ENCODE peak calls at places on chromosomes 1 and 21, in six cellular contexts. B, N, J, H, K and Z are unnamed samples.
A peak's percentile ranks its signal among the peaks of the same experiment; 100 is the strongest.

GRCh38 chr21:28133116-28133515 is 859.6 kb downstream of the LTN1 start:
- DNase-seq in B (no peak), N (no peak), J (no peak), H (no peak), K (no peak), Z (no peak)

GRCh38 chr1:65001238-65001792 is 35.0 kb upstream of the JAK1 start:
- DNase-seq in B (peak; percentile 56), N (no peak), J (peak; percentile 64), H (no peak), K (peak; percentile 83), Z (no peak)

GRCh38 chr21:39531777-39532333 is 80.1 kb downstream of the SH3BGR start:
- DNase-seq in B (no peak), N (no peak), J (no peak), H (no peak), K (no peak), Z (no peak)

GRCh38 chr1:43954036-43954435 is 7.3 kb downstream of the IPO13 start:
- DNase-seq in B (no peak), N (no peak), J (no peak), H (no peak), K (no peak), Z (no peak)

GRCh38 chr1:21139601-21140000 is 37.1 kb downstream of the EIF4G3 start:
- DNase-seq in B (no peak), N (peak; percentile 18), J (no peak), H (no peak), K (peak; percentile 56), Z (no peak)

GRCh38 chr1:82177190-82177589 is 376.5 kb downstream of the ADGRL2 start:
- DNase-seq in B (no peak), N (no peak), J (no peak), H (no peak), K (no peak), Z (no peak)

GRCh38 chr1:151196292-151196800 is 2.0 kb upstream of the PIP5K1A start:
- DNase-seq in B (peak; percentile 25), N (peak; percentile 92), J (peak; percentile 20), H (peak; percentile 85), K (peak; percentile 20), Z (peak; percentile 80)

GRCh38 chr1:13863701-13864100 is 163.7 kb downstream of the PRDM2 start:
- DNase-seq in B (no peak), N (no peak), J (no peak), H (no peak), K (no peak), Z (no peak)

GRCh38 chr1:187157552-187157951 is 328.8 kb downstream of the PLA2G4A start:
- DNase-seq in B (no peak), N (no peak), J (no peak), H (no peak), K (no peak), Z (peak; percentile 27)

GRCh38 chr1:15066191-15066590 is 87.4 kb upstream of the TMEM51 start:
- DNase-seq in B (no peak), N (no peak), J (no peak), H (no peak), K (no peak), Z (no peak)

GRCh38 chr1:94118013-94118412 is 2.9 kb downstream of the ABCA4 start:
- DNase-seq in B (no peak), N (no peak), J (no peak), H (no peak), K (no peak), Z (no peak)